ENCODE peak calls at places on chromosome 19, in ten cellular contexts. L, B, G, Z, P, F, T, O, E and U are unnamed samples. For H3K4me1, the result is how much of the 10 kb centered on the place peaks cover.

GRCh38 chr19:2616741-2617392 is 85.6 kb downstream of the GNG7 start:
- DNase-seq in G (no peak), B (peak), F (peak), L (peak), T (no peak), P (peak), Z (no peak), E (peak), O (no peak), U (no peak)

GRCh38 chr19:40803857-40804782 is 5.1 kb downstream of the EGLN2 start:
- DNase-seq in T (peak), Z (peak), P (no peak), L (peak), F (no peak), G (no peak), E (peak), B (peak), O (no peak), U (peak)

GRCh38 chr19:2476451-2477140 is 669 bp downstream of the GADD45B start:
- DNase-seq in T (peak), Z (peak), B (peak), E (peak), F (peak), O (peak), P (no peak), L (peak), G (no peak), U (peak)

GRCh38 chr19:12611361-12611699 is 610 bp downstream of the ZNF791 start:
- DNase-seq in Z (peak), T (no peak), F (peak), B (peak), G (peak), L (peak), O (peak), E (peak), P (peak), U (peak)

GRCh38 chr19:40611900-40612698 is 10.9 kb downstream of the LTBP4 start:
- DNase-seq in F (no peak), T (no peak), Z (no peak), O (no peak), B (no peak), G (no peak), L (peak), E (no peak), P (no peak), U (no peak)

GRCh38 chr19:584240-585001 is 5.3 kb upstream of the HCN2 start:
- DNase-seq in Z (peak), G (no peak), P (no peak), L (peak), B (no peak), F (no peak), O (no peak), T (peak), E (peak), U (peak)

GRCh38 chr19:49771674-49772139 is 4.9 kb downstream of the AP2A1 start:
- DNase-seq in T (no peak), O (no peak), L (no peak), B (no peak), G (no peak), Z (peak), P (no peak), E (peak), F (no peak), U (no peak)

GRCh38 chr19:32227561-32228165 is 117.7 kb upstream of the ZNF507 start:
- DNase-seq in O (no peak), G (no peak), L (no peak), E (no peak), Z (no peak), B (no peak), T (no peak), F (no peak), P (no peak), U (no peak)

GRCh38 chr19:2495651-2496316 is 19.9 kb downstream of the GADD45B start:
- DNase-seq in T (no peak), F (peak), G (no peak), E (peak), O (no peak), P (no peak), L (no peak), B (peak), Z (peak), U (peak)

GRCh38 chr19:1008268-1009042 is 8.2 kb downstream of the GRIN3B start:
- DNase-seq in G (no peak), B (no peak), Z (no peak), O (no peak), P (no peak), F (no peak), L (no peak), T (no peak), E (no peak), U (no peak)

GRCh38 chr19:16869331-16869972 is 19.3 kb upstream of the F2RL3 start:
- DNase-seq in E (no peak), L (no peak), O (no peak), G (no peak), T (no peak), P (no peak), B (no peak), F (no peak), Z (no peak), U (no peak)
- H3K4me3 ChIP-seq in E (no peak), L (no peak), O (no peak), G (no peak), T (no peak), P (no peak), B (no peak), F (no peak), Z (no peak), U (no peak)

GRCh38 chr19:17359905-17360800 is 17.0 kb downstream of the PLVAP start:
- DNase-seq in G (peak), Z (no peak), B (no peak), E (no peak), O (no peak), F (no peak), P (no peak), L (no peak), T (no peak), U (no peak)

GRCh38 chr19:17370026-17370587 is 7.0 kb downstream of the PLVAP start:
- DNase-seq in Z (no peak), G (no peak), F (no peak), L (no peak), T (no peak), B (peak), O (no peak), P (peak), E (no peak), U (no peak)

DNA sequence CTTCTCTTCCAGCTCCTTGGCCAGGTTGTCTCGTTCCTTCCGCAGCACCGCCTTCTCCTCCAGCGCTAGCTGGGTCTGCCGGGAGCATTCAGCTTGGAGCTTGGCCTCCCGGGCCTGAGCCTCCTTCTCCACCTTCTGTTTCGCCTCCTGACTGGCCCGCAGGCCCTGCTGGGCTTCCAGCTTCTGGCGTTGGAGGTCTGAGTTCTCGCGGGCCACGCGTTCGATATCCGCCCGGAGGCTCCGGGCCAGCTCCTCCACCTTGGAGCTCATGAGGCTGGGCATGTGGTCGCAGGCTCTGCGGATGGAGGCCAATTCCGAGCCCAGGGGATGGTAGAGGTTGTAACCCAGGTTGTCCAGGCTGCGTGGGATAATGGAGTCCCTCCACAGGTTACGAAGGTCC is 11.8 kb downstream of the PLVAP start:
- DNase-seq in O (no peak), B (no peak), E (no peak), F (no peak), P (no peak), T (peak), L (no peak), Z (no peak), G (no peak), U (no peak)
- H3K4me1 ChIP-seq in O (under half), B (under half), E (under half), F (under half), P (under half), T (under half), L (under half), Z (under half), G (under half), U (under half)

GRCh38 chr19:18364826-18365528 is 21.0 kb upstream of the GDF15 start:
- DNase-seq in E (peak), Z (peak), F (peak), P (peak), B (no peak), G (no peak), L (no peak), T (peak), O (peak), U (peak)
- TF ChIP-seq POLR2A in E (no peak), Z (no peak), F (no peak), P (no peak), B (no peak), G (no peak), L (no peak), T (peak), O (no peak), U (no peak)

GRCh38 chr19:11293468-11294389 is 2.2 kb upstream of the TSPAN16 start:
- DNase-seq in Z (peak), F (peak), E (peak), O (peak), T (peak), B (peak), L (peak), P (peak), G (peak), U (peak)
- H3K4me3 ChIP-seq in Z (peak), F (peak), E (no peak), O (peak), T (peak), B (no peak), L (peak), P (no peak), G (peak), U (peak)

DNA sequence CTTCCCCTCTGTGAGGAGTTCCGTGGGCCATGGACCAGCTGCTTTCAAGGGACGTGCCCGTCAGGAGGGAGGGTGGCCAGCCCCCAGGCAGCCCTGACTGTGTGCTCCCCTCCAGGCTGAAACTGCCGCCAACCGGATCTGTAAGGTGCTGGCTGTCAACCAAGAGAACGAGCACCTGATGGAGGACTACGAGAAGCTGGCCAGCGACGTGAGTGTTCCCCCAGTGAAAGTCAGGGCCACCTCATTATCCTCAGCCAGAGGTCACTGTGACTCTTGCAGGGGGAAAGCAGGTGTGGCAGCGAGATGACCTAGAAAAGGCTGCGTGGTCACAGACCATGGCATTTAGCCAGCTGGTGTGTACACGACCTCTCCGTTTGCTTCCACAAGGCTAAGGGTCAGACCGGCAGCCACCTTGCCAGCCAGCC is 29.9 kb downstream of the CAPN12 start:
- DNase-seq in Z (no peak), O (no peak), L (no peak), P (no peak), F (no peak), G (no peak), T (no peak), E (no peak), B (peak), U (no peak)
- H3K4me1 ChIP-seq in Z (under half), O (under half), L (under half), P (under half), F (under half), G (half or more), T (under half), E (under half), B (half or more), U (under half)

DNA sequence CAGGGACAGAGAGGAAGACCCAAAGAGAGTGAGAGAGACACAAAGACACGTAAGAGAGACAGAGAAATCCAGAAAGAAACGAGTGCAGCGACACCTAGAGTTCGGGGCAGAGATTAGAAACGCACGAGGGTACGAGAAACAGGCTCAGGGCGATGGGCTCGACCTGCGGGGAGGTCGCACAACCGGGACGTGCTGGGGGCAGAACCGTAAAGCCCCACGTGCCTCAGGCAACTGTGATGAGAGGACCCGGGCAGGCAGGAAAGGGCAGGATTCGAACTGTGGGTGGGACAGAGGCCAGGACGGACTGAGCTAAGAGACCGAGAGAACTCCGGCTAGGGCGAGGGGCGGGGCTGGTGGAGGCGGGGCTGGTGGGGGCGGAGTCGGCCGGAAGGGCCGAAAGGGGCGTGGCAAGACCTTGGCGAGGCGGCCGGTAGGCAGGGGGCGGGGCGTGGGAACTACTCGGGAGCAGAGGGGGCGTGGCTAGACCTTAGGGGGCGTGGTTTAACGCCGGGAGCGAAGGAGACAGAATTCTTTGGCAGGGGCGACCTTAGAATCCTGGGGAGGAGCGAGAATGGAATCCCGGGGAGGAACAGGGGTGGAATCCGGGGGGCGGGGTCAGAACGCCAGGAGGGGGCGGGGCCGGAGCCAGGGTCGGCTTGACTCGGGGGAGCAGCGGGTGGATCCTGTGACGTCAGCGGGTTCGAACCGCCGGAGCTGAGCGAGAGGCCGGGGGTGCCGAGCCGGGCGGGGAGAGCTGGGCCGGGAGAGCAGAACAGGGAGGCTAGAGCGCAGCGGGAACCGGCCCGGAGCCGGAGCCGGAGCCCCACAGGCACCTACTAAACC is at the start of gene NECTIN2:
- DNase-seq in P (peak), G (peak), Z (peak), F (peak), L (peak), O (peak), E (peak), B (peak), T (peak), U (peak)
- TF ChIP-seq POLR2A in P (peak), G (peak), Z (peak), F (peak), L (no peak), O (peak), E (peak), B (peak), T (peak), U (peak)